ENCODE peak calls at places on chromosomes 11 and 22, in six cellular contexts. M is progenitor cell of endocrine pancreas; Y is stimulated activated naive B cell treated with anti-CD40 and anti-IgM and Interleukin-4, amounts not matched to agents 10 μg/mL and 1 μg/mL and 100 μg/mL, for 72 hours; X is AG08395; J is GM19239; I is fibroblast of pulmonary artery. T is an unnamed sample.

GRCh38 chr22:40444483-40444787 is 74.0 kb downstream of the SGSM3 start:
- DNase-seq in M (no peak), Y (no peak), X (no peak), J (no peak), I (no peak), T (no peak)

GRCh38 chr22:19754701-19755144 is 5.9 kb upstream of the TBX1 start:
- DNase-seq in M (no peak), Y (no peak), X (no peak), J (no peak), I (no peak), T (no peak)

GRCh38 chr11:17333799-17334586 is 17.6 kb upstream of the NCR3LG1 start:
- DNase-seq in M (no peak), Y (no peak), X (no peak), J (no peak), I (no peak), T (no peak)

GRCh38 chr22:20391222-20391621 is 2.7 kb upstream of the ZNF74 start:
- DNase-seq in M (no peak), Y (no peak), X (no peak), J (no peak), I (no peak), T (no peak)

GRCh38 chr11:33735426-33736147 is 636 bp downstream of the CD59 start:
- DNase-seq in M (peak), Y (peak), X (no peak), J (peak), I (no peak), T (peak)

GRCh38 chr11:113113801-113114451 is 152.7 kb downstream of the NCAM1 start:
- DNase-seq in M (no peak), Y (no peak), X (no peak), J (no peak), I (no peak), T (no peak)

GRCh38 chr11:110091995-110092576 is 1.1 kb upstream of the ZC3H12C start:
- DNase-seq in M (no peak), Y (no peak), X (peak), J (no peak), I (no peak), T (no peak)

GRCh38 chr22:29200901-29201300 is 4.8 kb upstream of the EMID1 start:
- DNase-seq in M (no peak), Y (no peak), X (no peak), J (no peak), I (no peak), T (no peak)

GRCh38 chr11:58647141-58647699 is 24.8 kb downstream of the CNTF start:
- DNase-seq in M (no peak), Y (peak), X (no peak), J (no peak), I (no peak), T (peak)

GRCh38 chr11:101748572-101748971 is 164.8 kb upstream of the TRPC6 start:
- DNase-seq in M (no peak), Y (no peak), X (no peak), J (no peak), I (no peak), T (no peak)

GRCh38 chr11:67486481-67487195 is 3.8 kb downstream of the AIP start:
- DNase-seq in M (no peak), Y (peak), X (no peak), J (peak), I (no peak), T (peak)

GRCh38 chr11:74004694-74005615 is 3.9 kb downstream of the UCP3 start:
- DNase-seq in M (no peak), Y (no peak), X (no peak), J (no peak), I (no peak), T (no peak)

GRCh38 chr11:118819687-118820086 is 28.7 kb upstream of the DDX6 start:
- DNase-seq in M (no peak), Y (no peak), X (no peak), J (no peak), I (no peak), T (no peak)

GRCh38 chr22:45895436-45896152 is 81.4 kb downstream of the WNT7B start:
- DNase-seq in M (no peak), Y (no peak), X (no peak), J (no peak), I (no peak), T (no peak)

GRCh38 chr11:48031602-48032001 is 51.2 kb downstream of the PTPRJ start:
- DNase-seq in M (no peak), Y (no peak), X (no peak), J (no peak), I (no peak), T (no peak)

GRCh38 chr11:107733518-107733917 is 21.7 kb upstream of the SLN start:
- DNase-seq in M (no peak), Y (no peak), X (no peak), J (no peak), I (no peak), T (no peak)

GRCh38 chr11:1921576-1922141 is 2.2 kb downstream of the TNNT3 start:
- DNase-seq in M (no peak), Y (no peak), X (peak), J (no peak), I (peak), T (no peak)

GRCh38 chr11:75160328-75160757 is 9.4 kb downstream of the SLCO2B1 start:
- DNase-seq in M (no peak), Y (no peak), X (no peak), J (no peak), I (no peak), T (no peak)

GRCh38 chr11:57546869-57547518 is 9.6 kb downstream of the SMTNL1 start:
- DNase-seq in M (no peak), Y (no peak), X (peak), J (peak), I (peak), T (no peak)

GRCh38 chr22:19942886-19943664 is 1.5 kb upstream of the TXNRD2 start:
- DNase-seq in M (no peak), Y (no peak), X (peak), J (no peak), I (peak), T (no peak)

GRCh38 chr11:31711137-31711536 is 100.0 kb downstream of the PAX6 start:
- DNase-seq in M (no peak), Y (no peak), X (no peak), J (no peak), I (no peak), T (no peak)

GRCh38 chr11:61860054-61860903 is 31.1 kb downstream of the FADS3 start:
- DNase-seq in M (no peak), Y (no peak), X (no peak), J (no peak), I (peak), T (no peak)

GRCh38 chr11:106077609-106078517 is at the start of gene AASDHPPT:
- DNase-seq in M (no peak), Y (no peak), X (no peak), J (no peak), I (peak), T (no peak)

GRCh38 chr22:20096574-20097420 is 16.8 kb downstream of the DGCR8 start:
- DNase-seq in M (no peak), Y (no peak), X (no peak), J (no peak), I (no peak), T (no peak)

GRCh38 chr11:84398017-84398626 is 1112.0 kb upstream of the CCDC90B start:
- DNase-seq in M (no peak), Y (no peak), X (peak), J (no peak), I (peak), T (no peak)

GRCh38 chr11:3165916-3166267 is 782 bp upstream of the OSBPL5 start:
- DNase-seq in M (no peak), Y (no peak), X (no peak), J (no peak), I (no peak), T (no peak)

GRCh38 chr11:1039481-1040427 is 3.2 kb upstream of the MUC6 start:
- DNase-seq in M (no peak), Y (no peak), X (no peak), J (no peak), I (no peak), T (no peak)

GRCh38 chr11:90228056-90228455 is 5.2 kb upstream of the CHORDC1 start:
- DNase-seq in M (no peak), Y (no peak), X (no peak), J (no peak), I (no peak), T (no peak)

GRCh38 chr11:31865606-31866300 is 54.6 kb upstream of the PAX6 start:
- DNase-seq in M (no peak), Y (no peak), X (no peak), J (no peak), I (no peak), T (no peak)

GRCh38 chr22:48968201-48968959 is 859.3 kb downstream of the BRD1 start:
- DNase-seq in M (peak), Y (no peak), X (no peak), J (no peak), I (no peak), T (no peak)

GRCh38 chr22:24440718-24441405 is 13.5 kb downstream of the ADORA2A start:
- DNase-seq in M (no peak), Y (no peak), X (no peak), J (no peak), I (no peak), T (no peak)

GRCh38 chr11:83671295-83671694 is 385.1 kb upstream of the CCDC90B start:
- DNase-seq in M (no peak), Y (no peak), X (no peak), J (no peak), I (no peak), T (no peak)

GRCh38 chr22:19448076-19448607 is 631 bp upstream of the C22orf39 start:
- DNase-seq in M (no peak), Y (peak), X (peak), J (peak), I (peak), T (peak)

GRCh38 chr11:14741195-14741594 is 97.6 kb downstream of the PDE3B start:
- DNase-seq in M (no peak), Y (no peak), X (no peak), J (no peak), I (no peak), T (no peak)

GRCh38 chr11:59754494-59754858 is 700 bp upstream of the STX3 start:
- DNase-seq in M (no peak), Y (peak), X (no peak), J (peak), I (no peak), T (no peak)

GRCh38 chr11:116033931-116034553 is 529.8 kb upstream of the CADM1 start:
- DNase-seq in M (no peak), Y (no peak), X (no peak), J (no peak), I (no peak), T (no peak)

GRCh38 chr11:72373163-72373562 is 61.2 kb downstream of the CLPB start:
- DNase-seq in M (no peak), Y (no peak), X (no peak), J (no peak), I (no peak), T (no peak)

GRCh38 chr11:47433991-47434786 is 8.0 kb upstream of the PSMC3 start:
- DNase-seq in M (no peak), Y (no peak), X (peak), J (no peak), I (peak), T (no peak)

T was measured in GM12864.